ENCODE peak calls at places on chromosomes 16 and 17, in four cellular contexts. One of them, this sample, is unnamed.

GRCh38 chr17:2122641-2123302 is 67.9 kb downstream of the HIC1 start:
- DNase-seq in body of pancreas: peak; percentile 40
- DNase-seq in pancreas: peak; percentile 63
- DNase-seq in retinal pigment epithelial cell: no peak
- DNase-seq in this sample: peak; percentile 61

GRCh38 chr16:1160773-1161348 is 8.0 kb downstream of the CACNA1H start:
- DNase-seq in body of pancreas: no peak
- DNase-seq in pancreas: no peak
- DNase-seq in retinal pigment epithelial cell: no peak
- DNase-seq in this sample: no peak

GRCh38 chr17:78284146-78284545 is 52.7 kb downstream of the TMEM235 start:
- DNase-seq in body of pancreas: no peak
- DNase-seq in pancreas: no peak
- DNase-seq in retinal pigment epithelial cell: no peak
- DNase-seq in this sample: no peak

GRCh38 chr17:58391302-58391984 is 25.9 kb downstream of the RNF43 start:
- DNase-seq in body of pancreas: peak; percentile 98
- DNase-seq in pancreas: peak; percentile 76
- DNase-seq in retinal pigment epithelial cell: peak; percentile 67
- DNase-seq in this sample: peak; percentile 92

GRCh38 chr17:80751460-80752368 is 207.1 kb downstream of the RPTOR start:
- DNase-seq in body of pancreas: no peak
- DNase-seq in pancreas: no peak
- DNase-seq in retinal pigment epithelial cell: no peak
- DNase-seq in this sample: no peak

GRCh38 chr16:31568577-31569359 is 41.1 kb downstream of the AHSP start:
- DNase-seq in body of pancreas: peak; percentile 26
- DNase-seq in pancreas: peak; percentile 60
- DNase-seq in retinal pigment epithelial cell: no peak
- DNase-seq in this sample: peak; percentile 44

GRCh38 chr16:20944861-20945390 is 44.4 kb downstream of the LYRM1 start:
- DNase-seq in body of pancreas: no peak
- DNase-seq in pancreas: no peak
- DNase-seq in retinal pigment epithelial cell: no peak
- DNase-seq in this sample: no peak

GRCh38 chr16:49050607-49051006 is 231.0 kb downstream of the CBLN1 start:
- DNase-seq in body of pancreas: no peak
- DNase-seq in pancreas: no peak
- DNase-seq in retinal pigment epithelial cell: no peak
- DNase-seq in this sample: no peak

GRCh38 chr16:64238576-64238975 is 883.3 kb downstream of the CDH11 start:
- DNase-seq in body of pancreas: no peak
- DNase-seq in pancreas: no peak
- DNase-seq in retinal pigment epithelial cell: no peak
- DNase-seq in this sample: no peak

GRCh38 chr16:58464047-58464915 is 35.7 kb upstream of the NDRG4 start:
- DNase-seq in body of pancreas: peak; percentile 21
- DNase-seq in pancreas: peak; percentile 76
- DNase-seq in retinal pigment epithelial cell: no peak
- DNase-seq in this sample: no peak

GRCh38 chr16:58465817-58466216 is 34.1 kb upstream of the NDRG4 start:
- DNase-seq in body of pancreas: no peak
- DNase-seq in pancreas: no peak
- DNase-seq in retinal pigment epithelial cell: no peak
- DNase-seq in this sample: no peak

GRCh38 chr16:58466396-58466795 is 33.5 kb upstream of the NDRG4 start:
- DNase-seq in body of pancreas: no peak
- DNase-seq in pancreas: no peak
- DNase-seq in retinal pigment epithelial cell: no peak
- DNase-seq in this sample: no peak

GRCh38 chr16:58462997-58463891 is 36.7 kb upstream of the NDRG4 start:
- DNase-seq in body of pancreas: no peak
- DNase-seq in pancreas: peak; percentile 64
- DNase-seq in retinal pigment epithelial cell: no peak
- DNase-seq in this sample: no peak

GRCh38 chr16:58464916-58465731 is 34.8 kb upstream of the NDRG4 start:
- DNase-seq in body of pancreas: no peak
- DNase-seq in pancreas: no peak
- DNase-seq in retinal pigment epithelial cell: no peak
- DNase-seq in this sample: no peak
- H3K4me3 ChIP-seq in body of pancreas: no peak overlapping the region
- H3K4me3 ChIP-seq in pancreas: no peak overlapping the region
- H3K4me3 ChIP-seq in retinal pigment epithelial cell: peak overlapping the region; percentile 49
- H3K4me3 ChIP-seq in this sample: peak overlapping the region; percentile 64

GRCh38 chr16:67173808-67174705 is 3.7 kb downstream of the NOL3 start:
- DNase-seq in body of pancreas: peak; percentile 95
- DNase-seq in pancreas: peak; percentile 90
- DNase-seq in retinal pigment epithelial cell: peak; percentile 77
- DNase-seq in this sample: peak; percentile 86
- TF ChIP-seq CTCF in body of pancreas: peak; percentile 41
- TF ChIP-seq CTCF in pancreas: no peak
- TF ChIP-seq CTCF in retinal pigment epithelial cell: peak; percentile 42
- TF ChIP-seq CTCF in this sample: peak; percentile 11

DNA sequence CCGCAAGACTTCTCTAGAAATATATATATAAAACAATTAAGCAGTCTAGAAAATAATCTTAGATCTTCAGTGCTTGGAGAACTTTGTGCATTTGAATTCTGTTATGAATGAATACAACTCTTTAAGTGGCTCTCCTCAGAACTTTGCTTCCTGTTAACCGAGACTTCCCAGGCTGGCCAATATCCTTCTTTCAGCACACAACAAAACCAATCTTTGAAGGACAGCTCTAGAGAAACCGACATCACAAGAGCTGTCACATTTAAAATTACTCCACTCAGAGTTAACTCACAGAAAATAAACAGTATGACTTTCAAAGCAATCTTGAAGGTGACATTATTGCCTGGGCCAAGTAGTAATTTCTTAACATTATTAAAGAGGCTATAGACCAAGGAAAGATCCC is 49.7 kb upstream of the ITGA2B start:
- DNase-seq in body of pancreas: no peak
- DNase-seq in pancreas: no peak
- DNase-seq in retinal pigment epithelial cell: no peak
- DNase-seq in this sample: no peak
- H3K4me3 ChIP-seq in body of pancreas: no peak overlapping the region
- H3K4me3 ChIP-seq in pancreas: no peak overlapping the region
- H3K4me3 ChIP-seq in retinal pigment epithelial cell: no peak overlapping the region
- H3K4me3 ChIP-seq in this sample: no peak overlapping the region

DNA sequence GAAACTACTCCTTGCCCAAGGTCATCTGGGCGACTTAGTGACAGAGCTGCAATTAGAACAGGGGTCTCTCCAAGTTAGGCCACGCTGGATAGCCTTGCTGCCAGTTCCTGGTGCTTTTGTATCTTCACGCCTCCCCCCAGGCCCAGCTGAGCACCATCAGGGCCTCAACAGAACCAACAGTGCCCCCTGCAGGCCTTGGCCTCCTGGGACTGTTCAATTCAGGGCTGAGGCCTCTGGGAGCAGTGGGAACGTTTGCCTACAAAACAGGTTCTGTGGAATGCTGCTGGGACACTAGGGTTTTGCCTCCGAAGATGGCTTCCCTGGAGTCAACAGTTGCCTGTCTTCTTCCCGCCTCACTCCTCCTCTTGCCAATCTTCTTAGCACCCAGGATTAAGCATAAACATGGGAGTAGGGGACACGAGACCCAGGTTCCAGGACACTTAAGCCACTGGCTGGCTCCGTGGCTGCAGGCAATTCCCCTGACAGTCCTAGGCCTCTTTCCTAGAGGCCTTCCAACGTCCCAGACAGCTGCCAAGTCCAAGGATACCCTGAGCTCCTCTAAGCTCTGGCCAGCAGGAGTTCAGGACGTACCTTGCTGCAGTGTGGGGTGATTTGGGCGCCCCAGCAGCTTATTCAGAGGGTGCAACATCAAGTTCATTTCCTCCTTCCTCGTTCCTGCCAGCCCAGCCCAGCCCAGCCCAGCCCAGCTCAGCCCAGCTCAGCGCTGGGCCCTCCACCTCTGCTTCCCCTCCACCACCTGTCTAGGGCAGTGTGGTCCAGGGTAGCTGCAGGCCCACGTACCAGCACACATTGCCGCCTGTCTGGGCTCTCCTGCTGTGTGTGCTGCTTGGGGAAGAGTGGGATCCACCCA is 246.6 kb upstream of the RPL38 start:
- DNase-seq in body of pancreas: peak; percentile 69
- DNase-seq in pancreas: peak; percentile 89
- DNase-seq in retinal pigment epithelial cell: no peak
- DNase-seq in this sample: peak; percentile 40
- TF ChIP-seq CTCF in body of pancreas: peak; percentile 58
- TF ChIP-seq CTCF in pancreas: peak; percentile 30
- TF ChIP-seq CTCF in retinal pigment epithelial cell: no peak
- TF ChIP-seq CTCF in this sample: peak; percentile 18

DNA sequence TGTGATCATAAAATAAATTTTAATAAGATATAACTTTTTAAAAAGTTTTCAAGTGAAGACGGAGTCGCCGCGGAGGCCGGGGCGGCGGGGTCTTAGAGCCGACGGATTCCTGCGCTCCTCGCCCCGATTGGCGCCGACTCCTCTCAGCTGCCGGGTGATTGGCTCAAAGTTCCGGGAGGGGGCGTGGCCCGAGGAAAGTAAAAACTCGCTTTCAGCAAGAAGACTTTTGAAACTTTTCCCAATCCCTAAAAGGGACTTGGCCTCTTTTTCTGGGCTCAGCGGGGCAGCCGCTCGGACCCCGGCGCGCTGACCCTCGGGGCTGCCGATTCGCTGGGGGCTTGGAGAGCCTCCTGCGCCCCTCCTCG is at the start of gene FOXC2:
- DNase-seq in body of pancreas: peak; percentile 63
- DNase-seq in pancreas: peak; percentile 75
- DNase-seq in retinal pigment epithelial cell: peak; percentile 83
- DNase-seq in this sample: peak; percentile 67
- H3K4me3 ChIP-seq in body of pancreas: no peak within 1 kb of the TSS
- H3K4me3 ChIP-seq in pancreas: no peak within 1 kb of the TSS
- H3K4me3 ChIP-seq in retinal pigment epithelial cell: peak within 1 kb of the TSS; percentile 78
- H3K4me3 ChIP-seq in this sample: peak within 1 kb of the TSS; percentile 13

DNA sequence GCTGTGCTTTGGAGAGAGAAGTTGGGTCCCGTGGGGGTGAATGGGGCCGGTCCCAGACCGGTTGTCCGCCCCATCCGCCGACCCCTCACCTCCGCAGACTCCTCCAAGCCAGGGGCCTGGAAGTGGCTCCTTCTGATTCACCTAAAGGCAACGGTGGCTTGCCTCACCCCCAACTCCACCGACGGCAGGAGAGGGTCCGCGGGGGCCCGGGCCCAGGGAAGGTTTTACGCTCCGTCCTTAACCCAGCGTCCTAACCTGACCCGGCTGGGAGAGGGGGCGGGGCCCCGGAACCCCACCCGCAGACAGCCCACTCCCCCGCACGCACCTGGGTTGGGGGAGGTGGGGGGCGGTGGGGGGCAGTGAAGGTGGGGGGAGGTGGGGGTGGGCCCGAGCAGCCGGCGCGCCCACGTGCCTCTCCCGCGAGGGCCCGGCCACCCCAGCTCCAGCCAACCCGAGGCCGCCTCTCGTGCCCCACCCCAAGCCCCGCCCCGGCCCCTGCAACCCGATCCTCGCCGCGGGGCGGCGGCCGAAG is 12.7 kb upstream of the CD300A start:
- DNase-seq in body of pancreas: peak; percentile 95
- DNase-seq in pancreas: no peak
- DNase-seq in retinal pigment epithelial cell: no peak
- DNase-seq in this sample: peak; percentile 87
- TF ChIP-seq CTCF in body of pancreas: no peak
- TF ChIP-seq CTCF in pancreas: no peak
- TF ChIP-seq CTCF in retinal pigment epithelial cell: no peak
- TF ChIP-seq CTCF in this sample: no peak

DNA sequence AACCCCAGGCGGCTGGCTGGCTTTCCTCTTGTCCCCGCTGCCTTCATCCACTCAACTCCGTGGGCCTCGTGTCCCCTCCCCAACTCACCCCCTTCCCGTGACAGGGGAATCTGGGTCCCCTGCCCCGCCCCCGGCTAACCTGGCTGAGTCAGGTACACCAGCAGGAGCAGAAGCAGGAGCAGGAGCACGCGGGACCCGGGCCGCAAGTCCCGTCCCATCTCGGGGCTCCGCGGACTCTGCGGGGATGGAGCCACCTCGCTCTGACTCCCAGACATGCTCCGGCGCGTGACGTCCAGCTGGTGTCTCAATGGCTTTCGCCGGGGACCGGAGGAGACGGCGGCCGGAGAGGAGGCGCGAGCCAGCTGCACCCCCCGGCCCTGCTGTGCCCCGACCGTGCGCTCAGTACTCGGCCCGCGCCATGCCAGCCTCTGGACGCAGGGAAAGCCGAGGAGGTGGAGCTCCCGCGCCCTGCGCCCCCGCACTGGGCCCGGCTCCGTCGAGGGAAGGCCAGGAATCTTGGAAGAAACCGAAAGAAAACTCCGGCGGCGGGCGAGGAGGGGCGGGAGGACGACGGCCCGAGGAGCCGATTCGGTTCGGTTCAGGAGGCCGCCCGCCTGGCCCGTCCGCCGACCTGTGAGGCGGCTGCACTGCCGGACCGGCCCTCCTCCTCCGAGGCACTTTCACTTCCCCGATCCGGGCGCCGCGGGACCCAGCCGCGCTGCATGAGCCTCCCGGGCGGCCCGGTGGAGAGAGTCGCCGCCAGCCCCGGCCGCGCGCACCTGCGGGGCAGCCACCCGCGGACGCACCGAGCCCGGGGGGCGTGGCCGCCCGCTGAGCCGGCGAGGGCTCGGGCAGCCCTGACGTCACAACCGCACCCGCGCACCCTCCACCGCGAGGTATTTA is at the start of the genes CXCL16 and ZMYND15:
- DNase-seq in body of pancreas: peak; percentile 65
- DNase-seq in pancreas: peak; percentile 84
- DNase-seq in retinal pigment epithelial cell: no peak
- DNase-seq in this sample: peak; percentile 63
- H3K4me3 ChIP-seq in body of pancreas: peak within 1 kb of the TSS; percentile 32
- H3K4me3 ChIP-seq in pancreas: peak within 1 kb of the TSS; percentile 65
- H3K4me3 ChIP-seq in retinal pigment epithelial cell: peak within 1 kb of the TSS; percentile 50
- H3K4me3 ChIP-seq in this sample: peak within 1 kb of the TSS; percentile 72

DNA sequence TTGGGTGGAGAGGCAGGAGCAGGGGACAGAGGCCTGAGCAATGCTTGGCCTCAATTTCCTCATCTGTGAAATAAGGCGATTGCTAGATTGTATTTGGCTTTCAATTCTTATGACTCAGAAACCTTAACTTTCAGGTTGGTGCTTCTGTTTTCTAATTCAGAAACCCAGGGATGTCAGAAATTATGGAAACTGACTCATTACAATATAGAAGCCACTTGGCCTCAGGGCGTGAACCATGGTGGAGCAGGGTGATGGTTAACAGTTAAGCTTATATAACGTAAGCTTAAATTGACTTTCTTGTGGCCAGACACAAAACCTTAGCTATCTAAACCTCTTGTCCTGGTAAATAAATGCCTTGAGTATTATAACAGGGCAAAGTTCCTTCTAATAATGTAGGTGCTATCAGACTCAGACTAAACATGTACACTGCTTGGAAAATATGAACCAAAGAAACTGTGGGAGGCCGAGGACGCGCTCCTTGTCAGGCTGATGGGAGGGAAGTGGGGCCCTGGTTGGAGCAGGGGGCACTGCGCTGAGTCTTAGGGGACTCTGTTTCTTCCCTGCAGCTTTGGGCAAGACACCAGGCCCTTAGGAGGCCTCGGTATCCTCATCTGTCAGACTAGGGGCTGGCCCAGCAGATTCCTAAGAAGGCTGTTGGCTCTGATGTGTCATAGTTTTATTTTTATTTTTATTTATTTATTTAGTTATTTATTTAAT is 17.2 kb upstream of the SREBF1 start:
- DNase-seq in body of pancreas: no peak
- DNase-seq in pancreas: no peak
- DNase-seq in retinal pigment epithelial cell: no peak
- DNase-seq in this sample: no peak
- TF ChIP-seq CTCF in body of pancreas: no peak
- TF ChIP-seq CTCF in pancreas: no peak
- TF ChIP-seq CTCF in retinal pigment epithelial cell: no peak
- TF ChIP-seq CTCF in this sample: no peak

This sample was measured in lung.